ENCODE peak calls at places on chromosomes 13 and 19, in six cellular contexts. F is GM12865, J is retinal pigment epithelial cell, P is choroid plexus epithelial cell, Q is glutamatergic neuron, D is ovary. I is an unnamed sample.

GRCh38 chr13:113232208-113233003 is 23.0 kb downstream of the CUL4A start:
- DNase-seq in F (no peak), J (no peak), P (no peak), Q (no peak), D (no peak), I (no peak)

GRCh38 chr13:113666324-113666660 is 727 bp upstream of the GRK1 start:
- DNase-seq in F (no peak), J (no peak), P (no peak), Q (no peak), D (no peak), I (no peak)

GRCh38 chr19:6092329-6093286 is 17.7 kb downstream of the RFX2 start:
- DNase-seq in F (peak), J (peak), P (peak), Q (peak), D (peak), I (no peak)

GRCh38 chr13:67278230-67278629 is 48.1 kb upstream of the PCDH9 start:
- DNase-seq in F (no peak), J (peak), P (peak), Q (no peak), D (no peak), I (no peak)

GRCh38 chr13:71866173-71867091 is 572 bp downstream of the DACH1 start:
- DNase-seq in F (no peak), J (no peak), P (no peak), Q (peak), D (no peak), I (no peak)

GRCh38 chr19:30664358-30665058 is 292.3 kb downstream of the ZNF536 start:
- DNase-seq in F (no peak), J (peak), P (peak), Q (no peak), D (no peak), I (no peak)

GRCh38 chr19:16527971-16528521 is 14.2 kb downstream of the CHERP start:
- DNase-seq in F (peak), J (no peak), P (peak), Q (peak), D (no peak), I (no peak)

GRCh38 chr19:35901055-35901644 is 810 bp upstream of the NFKBID start:
- DNase-seq in F (no peak), J (no peak), P (peak), Q (no peak), D (no peak), I (no peak)

GRCh38 chr19:21593934-21594844 is 88.8 kb downstream of the ZNF429 start:
- DNase-seq in F (no peak), J (no peak), P (no peak), Q (no peak), D (no peak), I (peak)

GRCh38 chr13:51549050-51549449 is 35.2 kb upstream of the WDFY2 start:
- DNase-seq in F (peak), J (no peak), P (peak), Q (no peak), D (no peak), I (no peak)

GRCh38 chr19:53879145-53880037 is 2.6 kb upstream of the PRKCG start:
- DNase-seq in F (no peak), J (peak), P (peak), Q (peak), D (peak), I (peak)

DNA sequence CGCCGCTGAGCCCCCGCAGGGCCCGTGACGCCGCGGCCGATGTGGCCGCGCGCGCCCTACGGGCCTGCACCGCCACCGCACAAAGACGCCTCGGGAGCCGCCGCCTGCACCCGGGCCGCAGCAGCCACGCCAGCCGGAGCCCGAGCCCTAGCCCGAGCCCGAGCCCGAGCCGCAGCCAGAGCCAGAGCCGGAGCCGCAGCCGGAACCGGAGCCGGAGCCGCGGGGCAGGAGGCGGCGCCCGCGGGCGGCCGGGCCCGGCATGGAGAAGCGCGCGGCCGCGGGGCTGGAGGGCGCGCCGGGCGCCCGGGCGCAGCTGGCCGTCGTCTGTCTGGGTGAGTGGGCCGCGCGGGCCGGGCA is 375 bp downstream of the LRP3 start:
- DNase-seq in F (no peak), J (no peak), P (no peak), Q (no peak), D (no peak), I (no peak)
- TF ChIP-seq CTCF in F (no peak), J (no peak), P (no peak), Q (no peak), D (no peak), I (no peak)

DNA sequence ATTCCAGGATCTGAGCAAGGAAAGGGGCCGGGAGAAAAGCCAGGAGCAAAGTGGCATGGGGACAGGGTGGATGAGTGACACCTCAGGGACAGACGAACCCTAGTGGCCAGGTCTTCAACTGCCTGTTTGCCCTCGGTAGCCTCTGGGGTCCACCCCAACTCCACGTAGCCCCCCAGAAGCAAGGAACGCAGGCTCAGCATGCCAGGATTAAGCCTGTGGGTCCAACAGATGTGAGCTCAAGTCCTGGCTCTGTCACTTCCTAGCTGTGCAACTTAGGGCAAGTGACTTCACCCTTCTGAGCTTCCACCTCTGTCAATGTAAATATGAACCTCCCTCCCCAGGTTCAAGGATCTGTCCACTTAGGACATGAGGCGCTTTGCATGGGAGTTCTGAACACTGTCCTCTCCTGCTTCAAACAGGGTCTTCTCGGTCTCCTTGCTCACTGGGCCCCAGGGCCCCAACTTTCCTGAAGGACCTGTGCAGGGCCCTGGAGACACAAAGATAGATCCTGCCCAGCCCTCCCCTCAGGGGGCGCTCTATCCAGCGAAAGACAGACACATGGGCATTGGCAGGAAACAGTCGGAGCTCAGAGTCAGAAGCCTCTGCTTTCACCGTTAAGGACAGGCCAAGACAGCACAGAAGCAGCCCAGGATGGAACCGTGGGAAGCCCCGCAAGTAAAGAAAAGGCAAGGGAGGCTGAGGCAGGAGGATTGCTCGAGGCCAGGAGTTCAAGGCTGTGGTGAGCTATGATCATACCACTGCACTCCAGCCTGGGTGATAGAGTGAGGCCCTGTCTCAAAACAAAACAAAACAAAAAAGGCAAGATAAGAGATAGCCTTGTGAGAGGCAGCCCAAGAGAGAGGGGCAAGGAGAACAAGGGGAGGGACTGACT is 13.2 kb downstream of the SYDE1 start:
- DNase-seq in F (no peak), J (no peak), P (no peak), Q (no peak), D (no peak), I (no peak)
- TF ChIP-seq CTCF in F (no peak), J (peak), P (peak), Q (no peak), D (no peak), I (no peak)

GRCh38 chr13:44974056-44974798 is 15.0 kb downstream of the NUFIP1 start:
- DNase-seq in F (peak), J (no peak), P (peak), Q (no peak), D (no peak), I (no peak)

GRCh38 chr13:44967656-44968451 is 21.4 kb downstream of the NUFIP1 start:
- DNase-seq in F (no peak), J (no peak), P (peak), Q (no peak), D (no peak), I (no peak)

GRCh38 chr13:44971656-44972595 is 17.3 kb downstream of the NUFIP1 start:
- DNase-seq in F (peak), J (no peak), P (peak), Q (no peak), D (no peak), I (no peak)

GRCh38 chr13:44972956-44973581 is 16.2 kb downstream of the NUFIP1 start:
- DNase-seq in F (no peak), J (no peak), P (peak), Q (no peak), D (no peak), I (no peak)

GRCh38 chr13:44969858-44970484 is 19.3 kb downstream of the NUFIP1 start:
- DNase-seq in F (peak), J (no peak), P (peak), Q (no peak), D (no peak), I (no peak)
- TF ChIP-seq CTCF in F (peak), J (peak), P (peak), Q (peak), D (peak), I (no peak)

GRCh38 chr19:51295382-51296126 is 15.9 kb upstream of the IGLON5 start:
- DNase-seq in F (no peak), J (no peak), P (no peak), Q (peak), D (no peak), I (no peak)

GRCh38 chr19:51294211-51294976 is 17.1 kb upstream of the IGLON5 start:
- DNase-seq in F (no peak), J (no peak), P (no peak), Q (no peak), D (no peak), I (no peak)

GRCh38 chr19:51294977-51295375 is 16.5 kb upstream of the IGLON5 start:
- DNase-seq in F (no peak), J (no peak), P (no peak), Q (no peak), D (no peak), I (no peak)

GRCh38 chr19:51297406-51297805 is 14.0 kb upstream of the IGLON5 start:
- DNase-seq in F (no peak), J (no peak), P (no peak), Q (no peak), D (no peak), I (no peak)

GRCh38 chr19:51296331-51297093 is 14.9 kb upstream of the IGLON5 start:
- DNase-seq in F (no peak), J (no peak), P (no peak), Q (peak), D (no peak), I (no peak)
- TF ChIP-seq CTCF in F (peak), J (no peak), P (no peak), Q (no peak), D (no peak), I (no peak)